ENCODE peak calls at places on chromosomes 5 and 9, in ten cellular contexts. D is heart left ventricle; S is adipocyte; I is breast epithelium; E is CD4-positive, alpha-beta T cell; T is A549; V is AG04450; M is gastrocnemius medialis; P is HCT116; W is pancreas. N is an unnamed sample. For H3K9me3, the result is how much of the 10 kb centered on the place peaks cover.

GRCh38 chr5:151141535-151141934 is 16.0 kb downstream of the ANXA6 start:
- DNase-seq in W (no peak), V (no peak), I (no peak), P (no peak), M (peak), E (peak), T (no peak), D (peak), S (peak), N (peak)

GRCh38 chr5:174404848-174405247 is 319.5 kb upstream of the MSX2 start:
- DNase-seq in S (no peak), V (no peak), P (no peak), W (no peak), M (no peak), E (no peak), I (no peak), D (no peak), T (no peak), N (no peak)

GRCh38 chr5:76831108-76831447 is 12.2 kb downstream of the F2RL1 start:
- DNase-seq in E (no peak), I (no peak), D (no peak), T (no peak), V (no peak), M (no peak), S (peak), W (no peak), P (no peak), N (no peak)

GRCh38 chr5:32964246-32964645 is 253.1 kb downstream of the NPR3 start:
- DNase-seq in S (no peak), W (no peak), P (no peak), V (no peak), I (no peak), E (no peak), T (no peak), M (no peak), D (no peak), N (no peak)

GRCh38 chr5:43589310-43589709 is 13.7 kb upstream of the NNT start:
- DNase-seq in V (no peak), P (no peak), I (no peak), W (no peak), E (no peak), D (no peak), M (no peak), S (no peak), T (no peak), N (no peak)

GRCh38 chr9:31183866-31184265 is 1200.6 kb upstream of the ACO1 start:
- DNase-seq in M (no peak), I (no peak), T (no peak), D (no peak), S (no peak), V (no peak), W (no peak), E (no peak), P (no peak), N (no peak)

GRCh38 chr5:143968071-143968878 is 156.3 kb downstream of the HMHB1 start:
- DNase-seq in D (no peak), E (no peak), M (no peak), V (peak), I (no peak), S (peak), W (no peak), P (peak), T (peak), N (no peak)

GRCh38 chr5:96885518-96886338 is 9.4 kb downstream of the ERAP2 start:
- DNase-seq in T (no peak), S (no peak), I (no peak), P (no peak), V (no peak), E (no peak), D (no peak), W (no peak), M (peak), N (no peak)

GRCh38 chr9:20996809-20997208 is 34.6 kb downstream of the HACD4 start:
- DNase-seq in E (no peak), I (no peak), W (no peak), P (no peak), M (no peak), V (no peak), D (no peak), S (no peak), T (no peak), N (no peak)

GRCh38 chr9:89277454-89277853 is 33.5 kb upstream of the CKS2 start:
- DNase-seq in T (no peak), E (no peak), W (no peak), D (no peak), S (peak), M (no peak), V (no peak), P (no peak), I (no peak), N (no peak)

GRCh38 chr5:16957305-16958165 is 21.4 kb upstream of the MYO10 start:
- DNase-seq in P (no peak), T (no peak), W (no peak), D (no peak), I (no peak), S (peak), V (peak), E (no peak), M (no peak), N (no peak)

GRCh38 chr5:181159286-181160143 is 12.1 kb downstream of the OR2V2 start:
- DNase-seq in E (peak), T (peak), I (peak), M (peak), P (peak), W (peak), V (peak), D (peak), S (peak), N (peak)

GRCh38 chr5:58266402-58266801 is 193.5 kb downstream of the PLK2 start:
- DNase-seq in T (peak), D (no peak), V (no peak), E (no peak), P (no peak), M (no peak), W (no peak), I (no peak), S (peak), N (no peak)

GRCh38 chr5:74017786-74018211 is 391.8 kb downstream of the ARHGEF28 start:
- DNase-seq in W (no peak), S (peak), M (no peak), D (peak), E (no peak), I (no peak), V (peak), P (peak), T (no peak), N (no peak)

GRCh38 chr9:93574900-93575705 is 1.3 kb upstream of the PHF2 start:
- DNase-seq in E (no peak), P (no peak), M (no peak), S (peak), I (no peak), T (no peak), D (no peak), V (no peak), W (no peak), N (no peak)

GRCh38 chr5:112228672-112229071 is 190.4 kb downstream of the EPB41L4A start:
- DNase-seq in T (peak), V (no peak), P (peak), S (peak), M (peak), W (peak), D (peak), E (no peak), I (peak), N (no peak)

GRCh38 chr9:128887914-128888350 is 6.0 kb downstream of the LRRC8A start:
- DNase-seq in S (no peak), V (no peak), T (no peak), I (no peak), W (no peak), P (no peak), M (no peak), E (no peak), D (no peak), N (no peak)

DNA sequence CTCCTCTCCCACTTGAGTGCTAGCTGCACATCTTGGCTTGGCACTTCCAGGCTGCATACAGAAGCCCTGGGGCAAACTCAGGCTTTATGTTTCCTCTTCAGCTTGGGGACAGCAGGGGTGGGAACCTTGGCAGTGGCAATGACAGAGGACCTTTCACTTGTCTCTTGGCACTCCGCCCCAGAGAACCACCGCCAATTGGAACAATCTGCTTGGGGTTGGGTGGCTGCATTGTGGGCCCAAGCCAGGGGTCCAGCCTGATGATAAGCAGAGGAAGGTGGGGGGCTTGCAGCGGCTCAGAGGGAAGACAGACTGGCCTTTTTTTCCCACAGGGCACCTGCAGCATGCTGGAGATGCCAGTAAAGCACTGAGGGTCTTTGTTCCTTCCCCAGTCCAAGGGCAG is 179.0 kb upstream of the NMUR2 start:
- DNase-seq in W (no peak), T (no peak), S (no peak), E (no peak), V (no peak), M (no peak), I (no peak), D (no peak), P (no peak), N (no peak)
- H3K9me3 ChIP-seq in W (under half), T (under half), S (under half), E (under half), V (under half), M (under half), I (under half), D (under half), P (under half), N (under half)

DNA sequence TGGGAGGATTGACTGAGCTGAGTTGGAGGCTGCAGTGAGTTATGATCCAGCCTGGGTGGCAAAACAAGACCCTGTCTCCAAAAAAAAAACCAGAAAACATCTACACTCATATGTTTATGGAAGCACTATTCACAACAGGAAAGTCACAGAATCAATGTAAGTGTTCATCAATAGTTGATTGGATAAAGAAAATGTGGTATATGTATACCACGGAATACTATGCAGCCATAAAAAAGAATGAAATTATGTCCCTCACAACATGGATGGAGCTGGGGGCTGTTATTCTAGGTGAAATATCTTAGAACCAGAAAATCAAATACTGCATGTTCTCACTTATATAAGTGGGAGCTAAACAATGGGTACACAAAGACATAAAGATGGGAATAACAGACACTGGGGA is 2.8 kb upstream of the SLC25A2 start:
- DNase-seq in V (no peak), P (no peak), M (no peak), W (no peak), T (no peak), E (no peak), D (no peak), I (no peak), S (no peak), N (no peak)
- H3K9me3 ChIP-seq in V (under half), P (under half), M (under half), W (under half), T (half or more), E (half or more), D (under half), I (half or more), S (half or more), N (under half)

DNA sequence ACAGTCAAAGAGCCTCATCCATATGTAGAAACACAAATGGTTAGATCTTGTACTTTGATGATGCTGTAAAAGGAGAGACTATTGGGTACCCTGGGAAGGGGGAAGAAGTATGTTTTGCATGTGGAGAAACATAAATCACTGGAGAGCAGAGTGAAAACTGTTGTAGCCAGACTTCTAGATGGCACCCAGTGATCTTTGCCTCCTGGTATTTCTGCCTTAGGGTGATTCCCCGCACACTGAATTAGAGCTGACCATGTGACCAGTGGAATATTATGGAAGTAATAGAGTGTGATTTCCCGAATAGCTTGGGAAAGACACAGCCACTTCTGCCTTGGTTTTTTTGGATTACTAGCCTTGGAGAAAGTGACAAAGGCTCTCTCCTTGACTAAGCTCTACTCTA is 174.3 kb downstream of the LPAR1 start:
- DNase-seq in V (no peak), D (no peak), T (no peak), P (no peak), W (no peak), S (no peak), E (no peak), M (no peak), I (no peak), N (no peak)
- H3K9me3 ChIP-seq in V (under half), D (under half), T (under half), P (under half), W (under half), S (under half), E (under half), M (under half), I (under half), N (under half)

GRCh38 chr9:96550659-96551058 is 69.0 kb downstream of the CDC14B start:
- DNase-seq in W (no peak), T (no peak), P (no peak), S (no peak), V (no peak), D (no peak), I (no peak), M (no peak), E (no peak), N (no peak)
- H3K9me3 ChIP-seq in W (under half), T (under half), P (under half), S (under half), V (under half), D (under half), I (under half), M (under half), E (under half), N (under half)

GRCh38 chr5:153159611-153160010 is 330.9 kb upstream of the GRIA1 start:
- DNase-seq in I (no peak), M (no peak), T (no peak), S (no peak), V (no peak), P (no peak), D (no peak), W (no peak), E (no peak), N (no peak)

GRCh38 chr5:153158608-153159007 is 331.9 kb upstream of the GRIA1 start:
- DNase-seq in T (no peak), V (no peak), E (no peak), M (no peak), P (no peak), D (no peak), W (no peak), S (no peak), I (no peak), N (no peak)

GRCh38 chr5:153151558-153151957 is 338.9 kb upstream of the GRIA1 start:
- DNase-seq in S (no peak), M (no peak), E (no peak), D (no peak), I (no peak), W (no peak), P (no peak), T (no peak), V (no peak), N (no peak)

GRCh38 chr5:153153086-153153485 is 337.4 kb upstream of the GRIA1 start:
- DNase-seq in D (no peak), P (no peak), V (no peak), M (no peak), S (no peak), I (no peak), E (no peak), W (no peak), T (no peak), N (no peak)

DNA sequence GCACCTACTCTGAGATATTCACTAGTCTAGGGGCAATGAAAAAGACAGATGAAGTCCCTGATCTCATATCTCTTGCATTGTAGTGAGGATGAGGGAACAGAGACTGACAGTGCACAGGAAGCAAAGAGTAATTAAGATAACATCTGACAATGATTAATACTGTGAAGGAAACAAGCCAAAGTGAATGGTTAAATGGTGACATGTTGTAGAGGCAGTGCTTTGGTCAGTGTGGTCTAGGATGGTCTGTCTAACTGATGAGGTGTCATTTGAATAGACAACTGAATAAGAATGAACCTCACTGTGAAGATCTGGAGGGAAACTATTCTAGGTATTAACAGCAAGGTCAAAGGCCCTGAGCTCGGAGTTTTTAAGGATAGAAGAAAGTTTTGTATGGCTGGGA is 333.3 kb upstream of the GRIA1 start:
- DNase-seq in P (no peak), S (no peak), D (no peak), E (no peak), I (no peak), V (no peak), W (no peak), T (no peak), M (no peak), N (no peak)
- H3K9me3 ChIP-seq in P (under half), S (under half), D (under half), E (under half), I (under half), V (under half), W (under half), T (under half), M (under half), N (under half)

GRCh38 chr5:149088686-149089085 is 25.8 kb upstream of the SH3TC2 start:
- DNase-seq in W (no peak), V (no peak), E (no peak), D (peak), M (no peak), I (no peak), T (no peak), P (no peak), S (no peak), N (no peak)

GRCh38 chr5:149094996-149095395 is 32.1 kb upstream of the SH3TC2 start:
- DNase-seq in S (no peak), W (no peak), D (no peak), I (no peak), P (no peak), E (no peak), M (no peak), T (no peak), V (no peak), N (no peak)

GRCh38 chr5:149093625-149094024 is 30.8 kb upstream of the SH3TC2 start:
- DNase-seq in I (no peak), D (no peak), E (no peak), P (no peak), S (no peak), W (no peak), T (no peak), M (no peak), V (no peak), N (no peak)
- H3K9me3 ChIP-seq in I (under half), D (under half), E (under half), P (under half), S (under half), W (under half), T (under half), M (under half), V (under half), N (under half)

DNA sequence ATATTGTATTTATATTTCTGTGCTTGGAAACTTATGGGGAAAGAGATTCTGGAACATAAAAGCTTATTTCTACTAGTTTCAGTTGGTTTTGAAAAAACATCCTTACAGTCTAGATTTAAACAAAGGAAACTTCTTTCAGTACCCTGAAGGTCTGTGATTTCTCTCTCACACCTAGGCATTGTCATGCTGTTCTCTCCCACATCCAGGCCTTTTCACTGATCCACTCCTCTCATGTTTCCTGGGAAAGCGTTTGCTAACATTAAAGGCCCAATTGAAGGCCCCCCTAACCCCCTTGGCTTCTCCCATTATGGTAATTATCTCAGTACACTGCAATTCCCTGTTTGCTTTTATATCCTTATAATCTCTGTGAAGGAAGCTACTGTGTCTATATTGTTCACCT is 856 bp upstream of the PCDHGA3 start:
- DNase-seq in V (no peak), W (no peak), P (no peak), T (no peak), D (no peak), E (no peak), S (no peak), M (no peak), I (no peak), N (no peak)
- H3K9me3 ChIP-seq in V (half or more), W (under half), P (under half), T (under half), D (under half), E (under half), S (half or more), M (under half), I (half or more), N (under half)